ENCODE peak calls at places on chromosomes 4 and X, in five cellular contexts. A is naive thymus-derived CD8-positive, alpha-beta T cell; G is NCI-H1092 treated with DMSO at 0.1 percent for 48 hours; W is GM13977; N is type B pancreatic cell. K is an unnamed sample.
A peak's percentile ranks its signal among the peaks of the same experiment; 100 is the strongest.

GRCh38 chrX:129777218-129777768 is 2.5 kb upstream of the SASH3 start:
- DNase-seq in A (peak; percentile 69), G (no peak), W (no peak), N (no peak), K (no peak)

GRCh38 chrX:129842510-129843208 is 1.0 kb downstream of the ZDHHC9 start:
- DNase-seq in A (no peak), G (peak; percentile 34), W (no peak), N (no peak), K (peak; percentile 46)

GRCh38 chrX:118637997-118638396 is 89.4 kb upstream of the IL13RA1 start:
- DNase-seq in A (no peak), G (no peak), W (no peak), N (no peak), K (no peak)

GRCh38 chrX:71053217-71053621 is 14.9 kb downstream of the SNX12 start:
- DNase-seq in A (no peak), G (no peak), W (peak; percentile 47), N (no peak), K (no peak)

GRCh38 chr4:168124008-168124641 is 31.8 kb downstream of the ANXA10 start:
- DNase-seq in A (no peak), G (no peak), W (no peak), N (no peak), K (no peak)

GRCh38 chr4:38387348-38387747 is 276.7 kb upstream of the KLF3 start:
- DNase-seq in A (no peak), G (peak; percentile 32), W (no peak), N (no peak), K (no peak)

GRCh38 chrX:108070891-108071290 is 20.5 kb downstream of the PSMD10 start:
- DNase-seq in A (no peak), G (no peak), W (no peak), N (no peak), K (no peak)

GRCh38 chr4:175671491-175671934 is 140.6 kb downstream of the GPM6A start:
- DNase-seq in A (no peak), G (no peak), W (peak; percentile 7), N (no peak), K (no peak)

GRCh38 chr4:52606766-52607165 is 52.3 kb downstream of the USP46 start:
- DNase-seq in A (no peak), G (no peak), W (no peak), N (no peak), K (no peak)